ENCODE peak calls at places on chromosomes 3 and 15, in nine cellular contexts. W is AG08396; K is activated naive CD8-positive, alpha-beta T cell treated with anti-CD3 and anti-CD28 coated beads, Interleukin-2, amount 10 ng/mL, durations not matched to agents 7 days and 5 days; R is progenitor cell of endocrine pancreas; P is BJ; V is HCT116; A is mucosa of descending colon; J is activated CD4-positive, alpha-beta T cell treated with anti-CD3 and anti-CD28 coated beads, Interleukin-2, amount 50 U/mL, for 4 hours; L is activated naive CD4-positive, alpha-beta T cell. H is an unnamed sample.

GRCh38 chr15:57149196-57149595 is 227.1 kb upstream of the CGNL1 start:
- DNase-seq in W (no peak), K (no peak), R (no peak), P (no peak), V (no peak), A (no peak), J (no peak), L (no peak), H (no peak)

GRCh38 chr3:142180761-142181362 is 31.5 kb upstream of the TFDP2 start:
- DNase-seq in W (peak), K (no peak), R (no peak), P (no peak), V (peak), A (peak), J (no peak), L (no peak), H (no peak)

GRCh38 chr15:99485153-99485947 is 80.4 kb upstream of the MEF2A start:
- DNase-seq in W (no peak), K (no peak), R (no peak), P (no peak), V (no peak), A (no peak), J (no peak), L (no peak), H (no peak)

GRCh38 chr15:94086360-94086759 is 145.0 kb upstream of the MCTP2 start:
- DNase-seq in W (no peak), K (no peak), R (no peak), P (no peak), V (no peak), A (no peak), J (no peak), L (no peak), H (no peak)

GRCh38 chr3:45333549-45333948 is 54.8 kb upstream of the LARS2 start:
- DNase-seq in W (no peak), K (no peak), R (no peak), P (no peak), V (no peak), A (no peak), J (no peak), L (no peak), H (no peak)

GRCh38 chr3:146262711-146263110 is 11.8 kb upstream of the PLSCR4 start:
- DNase-seq in W (no peak), K (no peak), R (no peak), P (no peak), V (no peak), A (no peak), J (no peak), L (no peak), H (no peak)

GRCh38 chr3:57980416-57980815 is 27.8 kb upstream of the FLNB start:
- DNase-seq in W (no peak), K (no peak), R (no peak), P (no peak), V (no peak), A (no peak), J (no peak), L (no peak), H (no peak)

GRCh38 chr3:24013843-24014242 is 68.8 kb downstream of the NR1D2 start:
- DNase-seq in W (no peak), K (no peak), R (no peak), P (no peak), V (no peak), A (no peak), J (no peak), L (no peak), H (no peak)

GRCh38 chr15:49620174-49620573 is 444 bp downstream of the FAM227B start:
- DNase-seq in W (no peak), K (no peak), R (no peak), P (no peak), V (no peak), A (peak), J (no peak), L (no peak), H (no peak)

GRCh38 chr3:72818092-72818721 is 30.0 kb downstream of the SHQ1 start:
- DNase-seq in W (peak), K (no peak), R (no peak), P (no peak), V (peak), A (peak), J (no peak), L (no peak), H (no peak)

GRCh38 chr3:160921020-160921635 is 165.1 kb downstream of the PPM1L start:
- DNase-seq in W (peak), K (no peak), R (no peak), P (no peak), V (peak), A (peak), J (no peak), L (no peak), H (no peak)

GRCh38 chr15:63043391-63044076 is 987 bp downstream of the TPM1 start:
- DNase-seq in W (no peak), K (peak), R (peak), P (no peak), V (no peak), A (no peak), J (no peak), L (no peak), H (peak)

GRCh38 chr3:127831723-127832172 is 9.4 kb upstream of the MGLL start:
- DNase-seq in W (peak), K (peak), R (peak), P (no peak), V (no peak), A (peak), J (no peak), L (no peak), H (no peak)

GRCh38 chr3:29057326-29057725 is 223.5 kb upstream of the RBMS3 start:
- DNase-seq in W (peak), K (no peak), R (no peak), P (peak), V (no peak), A (no peak), J (no peak), L (no peak), H (no peak)

GRCh38 chr15:60729850-60730458 is 251.0 kb upstream of the ICE2 start:
- DNase-seq in W (no peak), K (no peak), R (no peak), P (no peak), V (no peak), A (no peak), J (peak), L (no peak), H (no peak)

GRCh38 chr3:157075693-157076420 is 84.1 kb downstream of the CCNL1 start:
- DNase-seq in W (no peak), K (no peak), R (no peak), P (no peak), V (no peak), A (no peak), J (no peak), L (no peak), H (peak)

GRCh38 chr3:139088462-139089324 is 44.0 kb upstream of the PRR23C start:
- DNase-seq in W (no peak), K (no peak), R (no peak), P (no peak), V (no peak), A (no peak), J (no peak), L (no peak), H (no peak)